ENCODE peak calls at places on chromosomes 3 and 15, in eight cellular contexts. Y is NCI-H1092; E is activated T-cell treated with anti-CD3 and anti-CD28 coated beads, Interleukin-2, amount 50 U/mL, for 72 hours; K is gastrocnemius medialis; J is PC-3; O is lower leg skin; D is HT-29; S is effector memory CD4-positive, alpha-beta T cell. C is an unnamed sample.

GRCh38 chr3:171315101-171315500 is 145.1 kb downstream of the TNIK start:
- DNase-seq in Y (no peak), E (no peak), K (no peak), J (no peak), O (no peak), D (no peak), S (no peak), C (no peak)

GRCh38 chr3:128432301-128432897 is 34.3 kb downstream of the DNAJB8 start:
- DNase-seq in Y (no peak), E (no peak), K (no peak), J (peak), O (no peak), D (peak), S (no peak), C (no peak)

GRCh38 chr15:92733934-92734521 is 78.5 kb upstream of the FAM174B start:
- DNase-seq in Y (peak), E (peak), K (no peak), J (no peak), O (no peak), D (no peak), S (no peak), C (no peak)

GRCh38 chr15:79154491-79155182 is 64.1 kb upstream of the RASGRF1 start:
- DNase-seq in Y (no peak), E (no peak), K (no peak), J (no peak), O (no peak), D (no peak), S (no peak), C (no peak)

GRCh38 chr3:98326036-98326435 is 27.6 kb upstream of the OR5K4 start:
- DNase-seq in Y (no peak), E (no peak), K (no peak), J (no peak), O (no peak), D (no peak), S (no peak), C (no peak)

GRCh38 chr3:98811048-98811447 is 47.9 kb downstream of the ST3GAL6 start:
- DNase-seq in Y (no peak), E (no peak), K (no peak), J (no peak), O (no peak), D (no peak), S (no peak), C (no peak)

GRCh38 chr3:102290241-102290640 is 144.6 kb upstream of the ZPLD1 start:
- DNase-seq in Y (no peak), E (no peak), K (no peak), J (no peak), O (no peak), D (no peak), S (no peak), C (no peak)

GRCh38 chr15:67017318-67017717 is 48.1 kb upstream of the SMAD3 start:
- DNase-seq in Y (no peak), E (no peak), K (no peak), J (no peak), O (no peak), D (no peak), S (no peak), C (no peak)

GRCh38 chr15:36301931-36302330 is 277.5 kb upstream of the CDIN1 start:
- DNase-seq in Y (no peak), E (no peak), K (no peak), J (no peak), O (no peak), D (no peak), S (no peak), C (no peak)

GRCh38 chr3:52714335-52715302 is 8.7 kb downstream of the SPCS1 start:
- DNase-seq in Y (no peak), E (no peak), K (no peak), J (no peak), O (no peak), D (no peak), S (no peak), C (no peak)

GRCh38 chr3:193605876-193606275 is 12.9 kb downstream of the OPA1 start:
- DNase-seq in Y (no peak), E (peak), K (peak), J (peak), O (peak), D (peak), S (no peak), C (peak)

GRCh38 chr3:72446406-72447058 is 401.7 kb downstream of the SHQ1 start:
- DNase-seq in Y (peak), E (peak), K (no peak), J (peak), O (peak), D (peak), S (no peak), C (no peak)

GRCh38 chr3:54506603-54507002 is 384.3 kb downstream of the CACNA2D3 start:
- DNase-seq in Y (no peak), E (no peak), K (no peak), J (no peak), O (no peak), D (no peak), S (no peak), C (no peak)

GRCh38 chr15:31036783-31037182 is 45.4 kb upstream of the MTMR10 start:
- DNase-seq in Y (no peak), E (no peak), K (no peak), J (no peak), O (no peak), D (no peak), S (no peak), C (no peak)

GRCh38 chr15:74238984-74239645 is 3.0 kb downstream of the CCDC33 start:
- DNase-seq in Y (peak), E (no peak), K (no peak), J (no peak), O (no peak), D (no peak), S (no peak), C (no peak)

GRCh38 chr15:45185903-45186770 is 1.6 kb downstream of the SHF start:
- DNase-seq in Y (no peak), E (no peak), K (no peak), J (no peak), O (no peak), D (no peak), S (no peak), C (no peak)

GRCh38 chr15:38050988-38051387 is 116.5 kb downstream of the TMCO5A start:
- DNase-seq in Y (no peak), E (no peak), K (no peak), J (no peak), O (no peak), D (no peak), S (no peak), C (no peak)

GRCh38 chr15:66770518-66771350 is 68.7 kb downstream of the SMAD6 start:
- DNase-seq in Y (no peak), E (no peak), K (no peak), J (peak), O (no peak), D (peak), S (no peak), C (peak)

GRCh38 chr3:9316881-9317341 is 45.9 kb upstream of the THUMPD3 start:
- DNase-seq in Y (no peak), E (no peak), K (no peak), J (no peak), O (no peak), D (no peak), S (no peak), C (no peak)

GRCh38 chr3:197456271-197457091 is 99.3 kb downstream of the BDH1 start:
- DNase-seq in Y (no peak), E (peak), K (peak), J (no peak), O (peak), D (peak), S (no peak), C (peak)